ENCODE peak calls at places on chromosomes 5 and 9, in six cellular contexts. One of them, this sample, is unnamed. For H3K4me1, the result is how much of the 10 kb centered on the place peaks cover.

GRCh38 chr5:80798166-80798565 is 143.4 kb upstream of the DHFR start:
- DNase-seq in testis: no peak
- DNase-seq in fibroblast of lung: no peak
- DNase-seq in adrenal gland: no peak
- DNase-seq in esophagus squamous epithelium: no peak
- DNase-seq in CD8-positive, alpha-beta T cell: no peak
- DNase-seq in this sample: no peak

GRCh38 chr5:79512692-79513518 is 1.0 kb downstream of the HOMER1 start:
- DNase-seq in testis: no peak
- DNase-seq in fibroblast of lung: peak
- DNase-seq in esophagus squamous epithelium: no peak
- DNase-seq in CD8-positive, alpha-beta T cell: no peak
- DNase-seq in adrenal gland: no peak
- DNase-seq in this sample: no peak

GRCh38 chr5:8676731-8677130 is 807.8 kb downstream of the MTRR start:
- DNase-seq in CD8-positive, alpha-beta T cell: no peak
- DNase-seq in testis: no peak
- DNase-seq in adrenal gland: no peak
- DNase-seq in esophagus squamous epithelium: no peak
- DNase-seq in fibroblast of lung: no peak
- DNase-seq in this sample: no peak

GRCh38 chr9:70101265-70101664 is 57.6 kb downstream of the MAMDC2 start:
- DNase-seq in fibroblast of lung: peak
- DNase-seq in testis: no peak
- DNase-seq in CD8-positive, alpha-beta T cell: no peak
- DNase-seq in adrenal gland: no peak
- DNase-seq in esophagus squamous epithelium: no peak
- DNase-seq in this sample: no peak

GRCh38 chr9:9790216-9790872 is 822.5 kb downstream of the PTPRD start:
- DNase-seq in esophagus squamous epithelium: no peak
- DNase-seq in adrenal gland: peak
- DNase-seq in testis: peak
- DNase-seq in fibroblast of lung: peak
- DNase-seq in CD8-positive, alpha-beta T cell: no peak
- DNase-seq in this sample: no peak

GRCh38 chr5:14399054-14399657 is 182.4 kb upstream of the OTULINL start:
- DNase-seq in esophagus squamous epithelium: no peak
- DNase-seq in adrenal gland: no peak
- DNase-seq in CD8-positive, alpha-beta T cell: no peak
- DNase-seq in testis: peak
- DNase-seq in fibroblast of lung: peak
- DNase-seq in this sample: no peak

GRCh38 chr5:61631438-61631941 is 299.4 kb downstream of the ZSWIM6 start:
- DNase-seq in CD8-positive, alpha-beta T cell: no peak
- DNase-seq in fibroblast of lung: peak
- DNase-seq in testis: peak
- DNase-seq in esophagus squamous epithelium: no peak
- DNase-seq in adrenal gland: peak
- DNase-seq in this sample: no peak

GRCh38 chr9:16752615-16753014 is 117.9 kb downstream of the BNC2 start:
- DNase-seq in testis: no peak
- DNase-seq in CD8-positive, alpha-beta T cell: no peak
- DNase-seq in adrenal gland: no peak
- DNase-seq in fibroblast of lung: no peak
- DNase-seq in esophagus squamous epithelium: no peak
- DNase-seq in this sample: no peak

GRCh38 chr9:135663451-135663770 is 302 bp downstream of the LCN9 start:
- DNase-seq in esophagus squamous epithelium: no peak
- DNase-seq in CD8-positive, alpha-beta T cell: no peak
- DNase-seq in testis: no peak
- DNase-seq in fibroblast of lung: no peak
- DNase-seq in adrenal gland: no peak
- DNase-seq in this sample: no peak

GRCh38 chr5:35876922-35877321 is 20.2 kb downstream of the IL7R start:
- DNase-seq in adrenal gland: no peak
- DNase-seq in fibroblast of lung: peak
- DNase-seq in testis: no peak
- DNase-seq in CD8-positive, alpha-beta T cell: no peak
- DNase-seq in esophagus squamous epithelium: no peak
- DNase-seq in this sample: no peak

GRCh38 chr5:79971156-79971555 is 19.9 kb downstream of the MTX3 start:
- DNase-seq in fibroblast of lung: peak
- DNase-seq in testis: no peak
- DNase-seq in adrenal gland: no peak
- DNase-seq in esophagus squamous epithelium: no peak
- DNase-seq in CD8-positive, alpha-beta T cell: no peak
- DNase-seq in this sample: no peak

GRCh38 chr9:3080951-3081350 is 237.1 kb upstream of the PUM3 start:
- DNase-seq in fibroblast of lung: no peak
- DNase-seq in adrenal gland: no peak
- DNase-seq in CD8-positive, alpha-beta T cell: no peak
- DNase-seq in esophagus squamous epithelium: no peak
- DNase-seq in testis: no peak
- DNase-seq in this sample: no peak

GRCh38 chr5:170293273-170293672 is 4.3 kb downstream of the LCP2 start:
- DNase-seq in testis: no peak
- DNase-seq in esophagus squamous epithelium: peak
- DNase-seq in CD8-positive, alpha-beta T cell: peak
- DNase-seq in fibroblast of lung: no peak
- DNase-seq in adrenal gland: peak
- DNase-seq in this sample: peak

GRCh38 chr5:172634106-172634899 is 6.8 kb upstream of the NEURL1B start:
- DNase-seq in fibroblast of lung: no peak
- DNase-seq in testis: no peak
- DNase-seq in CD8-positive, alpha-beta T cell: no peak
- DNase-seq in adrenal gland: no peak
- DNase-seq in esophagus squamous epithelium: no peak
- DNase-seq in this sample: no peak

GRCh38 chr5:138900281-138900965 is 25.3 kb upstream of the LRRTM2 start:
- DNase-seq in testis: no peak
- DNase-seq in esophagus squamous epithelium: no peak
- DNase-seq in CD8-positive, alpha-beta T cell: peak
- DNase-seq in adrenal gland: no peak
- DNase-seq in fibroblast of lung: peak
- DNase-seq in this sample: no peak

GRCh38 chr5:78295035-78295961 is 800 bp upstream of the AP3B1 start:
- DNase-seq in fibroblast of lung: peak
- DNase-seq in adrenal gland: peak
- DNase-seq in esophagus squamous epithelium: no peak
- DNase-seq in testis: peak
- DNase-seq in CD8-positive, alpha-beta T cell: peak
- DNase-seq in this sample: peak

GRCh38 chr9:76082062-76082461 is 191.6 kb downstream of the PCSK5 start:
- DNase-seq in CD8-positive, alpha-beta T cell: no peak
- DNase-seq in testis: no peak
- DNase-seq in adrenal gland: no peak
- DNase-seq in esophagus squamous epithelium: no peak
- DNase-seq in fibroblast of lung: no peak
- DNase-seq in this sample: no peak

GRCh38 chr5:172936441-172936840 is 22.8 kb upstream of the RPL26L1 start:
- DNase-seq in CD8-positive, alpha-beta T cell: no peak
- DNase-seq in fibroblast of lung: no peak
- DNase-seq in esophagus squamous epithelium: no peak
- DNase-seq in adrenal gland: no peak
- DNase-seq in testis: no peak
- DNase-seq in this sample: no peak

GRCh38 chr9:73200694-73201432 is 49.2 kb downstream of the ANXA1 start:
- DNase-seq in testis: no peak
- DNase-seq in adrenal gland: no peak
- DNase-seq in esophagus squamous epithelium: no peak
- DNase-seq in fibroblast of lung: peak
- DNase-seq in CD8-positive, alpha-beta T cell: no peak
- DNase-seq in this sample: no peak

GRCh38 chr5:50922942-50923767 is 256.7 kb downstream of the PARP8 start:
- DNase-seq in fibroblast of lung: no peak
- DNase-seq in esophagus squamous epithelium: no peak
- DNase-seq in testis: no peak
- DNase-seq in adrenal gland: no peak
- DNase-seq in CD8-positive, alpha-beta T cell: no peak
- DNase-seq in this sample: no peak

GRCh38 chr9:113369583-113370140 is 7.1 kb downstream of the HDHD3 start:
- DNase-seq in fibroblast of lung: no peak
- DNase-seq in testis: no peak
- DNase-seq in esophagus squamous epithelium: no peak
- DNase-seq in adrenal gland: peak
- DNase-seq in CD8-positive, alpha-beta T cell: no peak
- DNase-seq in this sample: no peak

GRCh38 chr9:113368960-113369582 is 7.7 kb downstream of the HDHD3 start:
- DNase-seq in adrenal gland: no peak
- DNase-seq in CD8-positive, alpha-beta T cell: no peak
- DNase-seq in fibroblast of lung: no peak
- DNase-seq in esophagus squamous epithelium: no peak
- DNase-seq in testis: no peak
- DNase-seq in this sample: no peak

GRCh38 chr9:113372059-113372458 is 4.7 kb downstream of the HDHD3 start:
- DNase-seq in testis: no peak
- DNase-seq in esophagus squamous epithelium: no peak
- DNase-seq in fibroblast of lung: no peak
- DNase-seq in CD8-positive, alpha-beta T cell: no peak
- DNase-seq in adrenal gland: no peak
- DNase-seq in this sample: no peak

GRCh38 chr9:113373255-113373654 is 3.5 kb downstream of the HDHD3 start:
- DNase-seq in adrenal gland: no peak
- DNase-seq in fibroblast of lung: no peak
- DNase-seq in CD8-positive, alpha-beta T cell: no peak
- DNase-seq in testis: no peak
- DNase-seq in esophagus squamous epithelium: no peak
- DNase-seq in this sample: no peak

GRCh38 chr9:113370806-113371325 is 5.9 kb downstream of the HDHD3 start:
- DNase-seq in testis: no peak
- DNase-seq in fibroblast of lung: no peak
- DNase-seq in adrenal gland: no peak
- DNase-seq in esophagus squamous epithelium: no peak
- DNase-seq in CD8-positive, alpha-beta T cell: no peak
- DNase-seq in this sample: no peak
- H3K4me1 ChIP-seq in testis: under half
- H3K4me1 ChIP-seq in fibroblast of lung: under half
- H3K4me1 ChIP-seq in adrenal gland: under half
- H3K4me1 ChIP-seq in esophagus squamous epithelium: under half
- H3K4me1 ChIP-seq in CD8-positive, alpha-beta T cell: under half
- H3K4me1 ChIP-seq in this sample: under half

DNA sequence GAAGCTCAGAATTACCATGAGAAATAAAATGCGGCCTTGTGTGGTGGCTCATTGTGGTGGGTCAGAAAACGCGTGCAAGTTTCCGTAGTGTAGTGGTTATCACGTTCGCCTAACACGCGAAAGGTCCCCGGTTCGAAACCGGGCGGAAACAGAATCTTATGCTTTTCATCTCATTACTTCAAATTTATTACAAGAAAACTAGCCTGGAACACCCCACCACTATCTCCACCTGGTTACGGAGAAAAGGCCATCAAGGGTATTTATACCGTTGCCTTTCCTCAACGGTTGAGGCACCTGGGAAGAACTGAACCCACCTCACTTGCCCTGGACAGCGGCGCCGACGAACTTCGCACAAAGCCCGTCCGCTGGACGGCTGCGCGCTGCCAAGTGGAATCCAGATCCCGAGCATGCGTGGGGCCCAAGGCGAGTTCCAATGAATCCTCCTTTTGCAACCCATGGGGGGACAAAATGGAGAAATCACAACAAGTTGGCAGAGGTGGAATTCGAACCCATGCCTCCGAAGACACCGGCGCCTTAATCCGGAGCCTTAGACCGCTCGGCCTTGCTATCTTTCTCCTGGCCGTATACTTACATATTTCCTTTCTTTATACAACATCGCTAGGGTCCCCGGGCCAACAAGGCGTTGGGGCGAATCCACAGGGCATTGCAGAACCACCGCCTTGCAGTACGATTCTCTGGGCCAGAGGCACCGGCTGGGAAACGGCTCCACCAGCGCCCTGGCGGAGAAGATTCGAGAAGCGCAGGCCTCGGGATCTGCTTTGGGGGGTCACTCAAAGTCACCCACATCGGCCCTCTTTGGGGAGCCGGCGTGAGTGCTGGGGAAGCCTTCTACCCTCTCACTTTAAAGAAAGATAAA is 16.9 kb downstream of the OR2V2 start:
- DNase-seq in testis: no peak
- DNase-seq in esophagus squamous epithelium: no peak
- DNase-seq in adrenal gland: no peak
- DNase-seq in fibroblast of lung: peak
- DNase-seq in CD8-positive, alpha-beta T cell: peak
- DNase-seq in this sample: no peak
- H3K4me3 ChIP-seq in testis: no peak
- H3K4me3 ChIP-seq in esophagus squamous epithelium: no peak
- H3K4me3 ChIP-seq in adrenal gland: no peak
- H3K4me3 ChIP-seq in fibroblast of lung: no peak
- H3K4me3 ChIP-seq in CD8-positive, alpha-beta T cell: no peak
- H3K4me3 ChIP-seq in this sample: no peak

GRCh38 chr9:110059461-110059860 is 148.5 kb downstream of the C9orf152 start:
- DNase-seq in esophagus squamous epithelium: no peak
- DNase-seq in adrenal gland: no peak
- DNase-seq in testis: peak
- DNase-seq in CD8-positive, alpha-beta T cell: no peak
- DNase-seq in fibroblast of lung: no peak
- DNase-seq in this sample: no peak
- H3K27ac ChIP-seq in esophagus squamous epithelium: no peak
- H3K27ac ChIP-seq in adrenal gland: no peak
- H3K27ac ChIP-seq in testis: no peak
- H3K27ac ChIP-seq in CD8-positive, alpha-beta T cell: no peak
- H3K27ac ChIP-seq in fibroblast of lung: no peak
- H3K27ac ChIP-seq in this sample: no peak

GRCh38 chr9:87499455-87500015 is 1.9 kb downstream of the DAPK1 start:
- DNase-seq in esophagus squamous epithelium: no peak
- DNase-seq in testis: no peak
- DNase-seq in fibroblast of lung: no peak
- DNase-seq in adrenal gland: no peak
- DNase-seq in CD8-positive, alpha-beta T cell: no peak
- DNase-seq in this sample: no peak
- H3K4me1 ChIP-seq in esophagus squamous epithelium: under half
- H3K4me1 ChIP-seq in testis: under half
- H3K4me1 ChIP-seq in fibroblast of lung: under half
- H3K4me1 ChIP-seq in adrenal gland: under half
- H3K4me1 ChIP-seq in CD8-positive, alpha-beta T cell: under half
- H3K4me1 ChIP-seq in this sample: under half

GRCh38 chr5:97478513-97478912 is 295.5 kb upstream of the RIOK2 start:
- DNase-seq in CD8-positive, alpha-beta T cell: no peak
- DNase-seq in esophagus squamous epithelium: no peak
- DNase-seq in testis: no peak
- DNase-seq in fibroblast of lung: no peak
- DNase-seq in adrenal gland: no peak
- DNase-seq in this sample: no peak
- H3K4me3 ChIP-seq in CD8-positive, alpha-beta T cell: no peak
- H3K4me3 ChIP-seq in esophagus squamous epithelium: no peak
- H3K4me3 ChIP-seq in testis: no peak
- H3K4me3 ChIP-seq in fibroblast of lung: no peak
- H3K4me3 ChIP-seq in adrenal gland: no peak
- H3K4me3 ChIP-seq in this sample: no peak

GRCh38 chr9:33751536-33752129 is 43.7 kb upstream of the PRSS3 start:
- DNase-seq in testis: no peak
- DNase-seq in fibroblast of lung: no peak
- DNase-seq in adrenal gland: no peak
- DNase-seq in CD8-positive, alpha-beta T cell: no peak
- DNase-seq in esophagus squamous epithelium: no peak
- DNase-seq in this sample: no peak
- H3K27ac ChIP-seq in testis: no peak
- H3K27ac ChIP-seq in fibroblast of lung: no peak
- H3K27ac ChIP-seq in adrenal gland: no peak
- H3K27ac ChIP-seq in CD8-positive, alpha-beta T cell: no peak
- H3K27ac ChIP-seq in esophagus squamous epithelium: peak
- H3K27ac ChIP-seq in this sample: no peak

This sample was measured in effector memory CD4-positive, alpha-beta T cell.